ENCODE peak calls at places on chromosomes 6 and 20, in five cellular contexts. G, R, A, P and S are unnamed samples.

GRCh38 chr6:53999088-53999755 is 112.0 kb upstream of the MLIP start:
- DNase-seq in G (no peak), R (no peak), A (no peak), P (no peak), S (no peak)

GRCh38 chr20:12012241-12013222 is 94.8 kb downstream of the BTBD3 start:
- DNase-seq in G (peak), R (peak), A (peak), P (no peak), S (no peak)

GRCh38 chr6:157982297-157982579 is 575 bp downstream of the SYNJ2 start:
- DNase-seq in G (peak), R (peak), A (peak), P (no peak), S (no peak)

GRCh38 chr6:146543211-146543939 is at the start of gene RAB32:
- DNase-seq in G (peak), R (peak), A (peak), P (no peak), S (peak)

GRCh38 chr6:5098501-5099270 is 13.5 kb downstream of the PPP1R3G start:
- DNase-seq in G (no peak), R (no peak), A (no peak), P (no peak), S (no peak)

GRCh38 chr6:22437665-22438064 is 131.7 kb upstream of the HDGFL1 start:
- DNase-seq in G (no peak), R (no peak), A (no peak), P (no peak), S (no peak)

GRCh38 chr6:83096791-83097190 is 29.3 kb downstream of the DOP1A start:
- DNase-seq in G (no peak), R (no peak), A (no peak), P (no peak), S (no peak)

GRCh38 chr6:41439524-41440418 is 104.4 kb downstream of the NCR2 start:
- DNase-seq in G (no peak), R (no peak), A (no peak), P (no peak), S (no peak)

GRCh38 chr6:110404602-110405001 is 10.8 kb downstream of the DDO start:
- DNase-seq in G (peak), R (no peak), A (no peak), P (no peak), S (no peak)

GRCh38 chr6:85364354-85364753 is 85.5 kb upstream of the NT5E start:
- DNase-seq in G (peak), R (peak), A (no peak), P (no peak), S (no peak)

GRCh38 chr20:34791289-34792020 is 34.0 kb downstream of the NCOA6 start:
- DNase-seq in G (no peak), R (no peak), A (peak), P (peak), S (no peak)

GRCh38 chr20:9301129-9302072 is 213.0 kb upstream of the LAMP5 start:
- DNase-seq in G (peak), R (no peak), A (no peak), P (no peak), S (no peak)

GRCh38 chr6:124963416-124964083 is 1.3 kb downstream of the RNF217 start:
- DNase-seq in G (peak), R (no peak), A (peak), P (no peak), S (no peak)

GRCh38 chr6:37319156-37319555 is 34.6 kb upstream of the RNF8 start:
- DNase-seq in G (no peak), R (no peak), A (no peak), P (no peak), S (no peak)

GRCh38 chr6:29989211-29989610 is 46.9 kb downstream of the HLA-A start:
- DNase-seq in G (no peak), R (no peak), A (no peak), P (no peak), S (no peak)

GRCh38 chr6:71510057-71510713 is 221.6 kb downstream of the OGFRL1 start:
- DNase-seq in G (peak), R (no peak), A (peak), P (no peak), S (no peak)